ENCODE peak calls at places on chromosomes 4 and X, in six cellular contexts. D is stomach, H is A549, T is Peyer's patch, K is endothelial cell of umbilical vein, J is suprapubic skin. Z is an unnamed sample. For H3K4me1, the result is how much of the 10 kb centered on the place peaks cover.

GRCh38 chr4:3243066-3243775 is 5.7 kb upstream of the MSANTD1 start:
- DNase-seq in K (no peak), T (no peak), H (no peak), D (no peak), J (no peak), Z (no peak)

GRCh38 chrX:30935985-30936384 is 46.9 kb upstream of the TAB3 start:
- DNase-seq in J (no peak), T (no peak), D (peak), H (peak), K (peak), Z (no peak)

GRCh38 chr4:120520761-120521160 is 401.8 kb downstream of the PRDM5 start:
- DNase-seq in J (no peak), H (no peak), K (no peak), T (no peak), D (no peak), Z (no peak)

GRCh38 chrX:134371133-134371532 is 88.8 kb upstream of the HPRT1 start:
- DNase-seq in J (no peak), D (no peak), H (no peak), T (no peak), K (no peak), Z (no peak)

GRCh38 chrX:50613846-50614245 is 143.2 kb upstream of the DGKK start:
- DNase-seq in K (peak), H (no peak), D (no peak), J (no peak), T (no peak), Z (no peak)

GRCh38 chr4:11328401-11328800 is 100.3 kb downstream of the HS3ST1 start:
- DNase-seq in J (no peak), K (no peak), T (no peak), H (no peak), D (no peak), Z (no peak)

GRCh38 chr4:15902741-15903140 is 35.8 kb downstream of the FGFBP1 start:
- DNase-seq in T (no peak), H (no peak), K (no peak), D (no peak), J (no peak), Z (no peak)

GRCh38 chr4:158315706-158316105 is 105.4 kb downstream of the TMEM144 start:
- DNase-seq in T (no peak), D (no peak), K (peak), J (no peak), H (no peak), Z (no peak)

GRCh38 chr4:107619065-107619464 is 101.0 kb downstream of the PAPSS1 start:
- DNase-seq in J (no peak), K (peak), T (no peak), D (no peak), H (no peak), Z (no peak)

GRCh38 chr4:13266687-13267086 is 217.5 kb downstream of the RAB28 start:
- DNase-seq in K (no peak), T (no peak), H (no peak), J (no peak), D (no peak), Z (no peak)

GRCh38 chr4:11468901-11469300 is 40.2 kb upstream of the HS3ST1 start:
- DNase-seq in D (peak), T (no peak), H (no peak), J (no peak), K (no peak), Z (no peak)

GRCh38 chr4:182809417-182810102 is 107.6 kb downstream of the DCTD start:
- DNase-seq in H (no peak), J (no peak), K (no peak), T (no peak), D (no peak), Z (no peak)

GRCh38 chrX:2708016-2708415 is 16.9 kb downstream of the CD99 start:
- DNase-seq in D (no peak), K (no peak), H (no peak), T (no peak), J (no peak), Z (no peak)

GRCh38 chrX:20432048-20432447 is 165.3 kb upstream of the RPS6KA3 start:
- DNase-seq in K (no peak), D (no peak), T (no peak), J (no peak), H (no peak), Z (no peak)

GRCh38 chrX:74902806-74903205 is 22.4 kb downstream of the NEXMIF start:
- DNase-seq in T (no peak), K (no peak), D (peak), H (no peak), J (no peak), Z (no peak)

GRCh38 chr4:99946346-99947189 is at the start of gene DNAJB14:
- DNase-seq in H (no peak), T (peak), D (peak), K (peak), J (peak), Z (peak)
- TF ChIP-seq POLR2A in H (peak), T (peak), D (no peak), K (peak), J (peak), Z (peak)

DNA sequence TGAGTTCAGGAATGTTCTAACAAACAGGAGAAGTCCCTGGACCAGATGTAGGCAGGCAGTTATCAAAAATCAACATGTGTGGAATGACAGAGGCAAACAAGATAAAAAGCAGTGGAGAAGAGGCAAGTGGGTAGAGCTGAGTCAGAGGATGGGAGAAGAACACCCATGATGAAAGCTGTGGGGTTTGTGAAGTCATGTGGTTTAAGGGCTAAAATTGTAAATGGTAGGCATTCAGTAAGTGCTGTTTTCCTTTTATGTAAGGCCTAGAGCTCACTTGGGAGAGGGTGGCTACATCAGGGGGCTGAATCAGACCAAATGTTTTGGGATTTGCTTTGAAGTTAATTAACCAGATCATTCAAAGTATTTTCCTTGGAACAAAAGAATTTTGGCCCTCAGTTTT is 114.6 kb upstream of the PCDH7 start:
- DNase-seq in J (no peak), K (no peak), H (no peak), D (no peak), T (no peak), Z (no peak)
- H3K27ac ChIP-seq in J (no peak), K (no peak), H (no peak), D (no peak), T (no peak), Z (no peak)

GRCh38 chr4:25948051-25948450 is 34.0 kb downstream of the SMIM20 start:
- DNase-seq in D (no peak), H (no peak), K (no peak), T (no peak), J (no peak), Z (no peak)

GRCh38 chr4:25949166-25949748 is 35.2 kb downstream of the SMIM20 start:
- DNase-seq in K (no peak), H (no peak), D (no peak), T (no peak), J (no peak), Z (no peak)

GRCh38 chr4:25951390-25951952 is 37.5 kb downstream of the SMIM20 start:
- DNase-seq in H (no peak), J (no peak), K (no peak), D (no peak), T (no peak), Z (no peak)

GRCh38 chr4:25950476-25951389 is 36.7 kb downstream of the SMIM20 start:
- DNase-seq in J (no peak), D (no peak), T (no peak), H (no peak), K (no peak), Z (no peak)

GRCh38 chr4:25949994-25950393 is 36.0 kb downstream of the SMIM20 start:
- DNase-seq in D (no peak), H (no peak), T (no peak), J (no peak), K (no peak), Z (no peak)
- H3K4me1 ChIP-seq in D (under half), H (under half), T (under half), J (under half), K (under half), Z (under half)

GRCh38 chrX:47651043-47651905 is 911 bp upstream of the ELK1 start:
- DNase-seq in J (no peak), T (no peak), K (no peak), D (no peak), H (no peak), Z (no peak)
- TF ChIP-seq POLR2A in J (no peak), T (peak), K (no peak), D (no peak), H (no peak), Z (no peak)

Z was measured in esophagus squamous epithelium.